ENCODE peak calls at places on chromosomes 11 and 22, in six cellular contexts. One of them, this sample, is unnamed.

GRCh38 chr22:50530857-50531545 is 1.2 kb upstream of the TYMP start:
- DNase-seq in H1: peak
- DNase-seq in EH: peak
- DNase-seq in NCI-H1694 treated with DMSO at 0.1 percent for 48 hours: no peak
- DNase-seq in posterior vena cava: peak
- DNase-seq in GM19239: no peak
- DNase-seq in this sample: peak

GRCh38 chr22:20742764-20743163 is 31.1 kb upstream of the SERPIND1 start:
- DNase-seq in H1: no peak
- DNase-seq in EH: no peak
- DNase-seq in NCI-H1694 treated with DMSO at 0.1 percent for 48 hours: no peak
- DNase-seq in posterior vena cava: no peak
- DNase-seq in GM19239: no peak
- DNase-seq in this sample: no peak

GRCh38 chr22:47294222-47294532 is 531.7 kb downstream of the TBC1D22A start:
- DNase-seq in H1: no peak
- DNase-seq in EH: peak
- DNase-seq in NCI-H1694 treated with DMSO at 0.1 percent for 48 hours: no peak
- DNase-seq in posterior vena cava: no peak
- DNase-seq in GM19239: no peak
- DNase-seq in this sample: peak

GRCh38 chr11:123166095-123166559 is 28.9 kb downstream of the CLMP start:
- DNase-seq in H1: peak
- DNase-seq in EH: peak
- DNase-seq in NCI-H1694 treated with DMSO at 0.1 percent for 48 hours: no peak
- DNase-seq in posterior vena cava: no peak
- DNase-seq in GM19239: no peak
- DNase-seq in this sample: peak

GRCh38 chr22:43884600-43885318 is 7.1 kb downstream of the PNPLA5 start:
- DNase-seq in H1: peak
- DNase-seq in EH: peak
- DNase-seq in NCI-H1694 treated with DMSO at 0.1 percent for 48 hours: peak
- DNase-seq in posterior vena cava: peak
- DNase-seq in GM19239: peak
- DNase-seq in this sample: peak

GRCh38 chr11:37141707-37142106 is 543.7 kb upstream of the RAG2 start:
- DNase-seq in H1: no peak
- DNase-seq in EH: no peak
- DNase-seq in NCI-H1694 treated with DMSO at 0.1 percent for 48 hours: no peak
- DNase-seq in posterior vena cava: no peak
- DNase-seq in GM19239: no peak
- DNase-seq in this sample: no peak

GRCh38 chr11:37353192-37353591 is 755.2 kb upstream of the RAG2 start:
- DNase-seq in H1: no peak
- DNase-seq in EH: no peak
- DNase-seq in NCI-H1694 treated with DMSO at 0.1 percent for 48 hours: no peak
- DNase-seq in posterior vena cava: no peak
- DNase-seq in GM19239: no peak
- DNase-seq in this sample: no peak

GRCh38 chr11:420911-421321 is 6.1 kb upstream of the SIGIRR start:
- DNase-seq in H1: peak
- DNase-seq in EH: no peak
- DNase-seq in NCI-H1694 treated with DMSO at 0.1 percent for 48 hours: no peak
- DNase-seq in posterior vena cava: no peak
- DNase-seq in GM19239: no peak
- DNase-seq in this sample: no peak

GRCh38 chr11:115709297-115709696 is 205.1 kb upstream of the CADM1 start:
- DNase-seq in H1: no peak
- DNase-seq in EH: no peak
- DNase-seq in NCI-H1694 treated with DMSO at 0.1 percent for 48 hours: peak
- DNase-seq in posterior vena cava: no peak
- DNase-seq in GM19239: no peak
- DNase-seq in this sample: no peak

GRCh38 chr11:123409886-123410549 is 20.1 kb upstream of the GRAMD1B start:
- DNase-seq in H1: no peak
- DNase-seq in EH: no peak
- DNase-seq in NCI-H1694 treated with DMSO at 0.1 percent for 48 hours: no peak
- DNase-seq in posterior vena cava: no peak
- DNase-seq in GM19239: no peak
- DNase-seq in this sample: no peak

GRCh38 chr11:98365941-98366340 is 654.8 kb upstream of the CNTN5 start:
- DNase-seq in H1: no peak
- DNase-seq in EH: no peak
- DNase-seq in NCI-H1694 treated with DMSO at 0.1 percent for 48 hours: no peak
- DNase-seq in posterior vena cava: no peak
- DNase-seq in GM19239: no peak
- DNase-seq in this sample: no peak

GRCh38 chr11:111944651-111945051 is 7.5 kb downstream of the DIXDC1 start:
- DNase-seq in H1: no peak
- DNase-seq in EH: peak
- DNase-seq in NCI-H1694 treated with DMSO at 0.1 percent for 48 hours: no peak
- DNase-seq in posterior vena cava: peak
- DNase-seq in GM19239: no peak
- DNase-seq in this sample: no peak

GRCh38 chr11:75734491-75735180 is 17.0 kb downstream of the MOGAT2 start:
- DNase-seq in H1: no peak
- DNase-seq in EH: no peak
- DNase-seq in NCI-H1694 treated with DMSO at 0.1 percent for 48 hours: no peak
- DNase-seq in posterior vena cava: no peak
- DNase-seq in GM19239: no peak
- DNase-seq in this sample: peak

GRCh38 chr11:101860694-101861371 is 54.0 kb upstream of the CEP126 start:
- DNase-seq in H1: no peak
- DNase-seq in EH: peak
- DNase-seq in NCI-H1694 treated with DMSO at 0.1 percent for 48 hours: no peak
- DNase-seq in posterior vena cava: no peak
- DNase-seq in GM19239: peak
- DNase-seq in this sample: peak

GRCh38 chr11:128361451-128362020 is 225.8 kb downstream of the ETS1 start:
- DNase-seq in H1: no peak
- DNase-seq in EH: peak
- DNase-seq in NCI-H1694 treated with DMSO at 0.1 percent for 48 hours: no peak
- DNase-seq in posterior vena cava: no peak
- DNase-seq in GM19239: no peak
- DNase-seq in this sample: peak

GRCh38 chr11:26017322-26017860 is 314.5 kb upstream of the ANO3 start:
- DNase-seq in H1: no peak
- DNase-seq in EH: no peak
- DNase-seq in NCI-H1694 treated with DMSO at 0.1 percent for 48 hours: no peak
- DNase-seq in posterior vena cava: no peak
- DNase-seq in GM19239: no peak
- DNase-seq in this sample: no peak

GRCh38 chr11:116071241-116071640 is 567.0 kb upstream of the CADM1 start:
- DNase-seq in H1: no peak
- DNase-seq in EH: no peak
- DNase-seq in NCI-H1694 treated with DMSO at 0.1 percent for 48 hours: no peak
- DNase-seq in posterior vena cava: no peak
- DNase-seq in GM19239: no peak
- DNase-seq in this sample: no peak

GRCh38 chr22:37638351-37639069 is 959 bp upstream of the SH3BP1 start:
- DNase-seq in H1: no peak
- DNase-seq in EH: no peak
- DNase-seq in NCI-H1694 treated with DMSO at 0.1 percent for 48 hours: no peak
- DNase-seq in posterior vena cava: no peak
- DNase-seq in GM19239: no peak
- DNase-seq in this sample: peak

GRCh38 chr11:395866-396265 is 1.9 kb downstream of the PKP3 start:
- DNase-seq in H1: no peak
- DNase-seq in EH: no peak
- DNase-seq in NCI-H1694 treated with DMSO at 0.1 percent for 48 hours: no peak
- DNase-seq in posterior vena cava: no peak
- DNase-seq in GM19239: no peak
- DNase-seq in this sample: no peak

GRCh38 chr22:27474711-27475547 is 326.6 kb downstream of the MN1 start:
- DNase-seq in H1: peak
- DNase-seq in EH: peak
- DNase-seq in NCI-H1694 treated with DMSO at 0.1 percent for 48 hours: no peak
- DNase-seq in posterior vena cava: no peak
- DNase-seq in GM19239: no peak
- DNase-seq in this sample: no peak

GRCh38 chr11:30984442-30984816 is 385.1 kb downstream of the DCDC1 start:
- DNase-seq in H1: no peak
- DNase-seq in EH: no peak
- DNase-seq in NCI-H1694 treated with DMSO at 0.1 percent for 48 hours: peak
- DNase-seq in posterior vena cava: no peak
- DNase-seq in GM19239: no peak
- DNase-seq in this sample: no peak

GRCh38 chr22:39293766-39294368 is 25.6 kb downstream of the RPL3 start:
- DNase-seq in H1: no peak
- DNase-seq in EH: no peak
- DNase-seq in NCI-H1694 treated with DMSO at 0.1 percent for 48 hours: no peak
- DNase-seq in posterior vena cava: no peak
- DNase-seq in GM19239: no peak
- DNase-seq in this sample: no peak